ENCODE peak calls at places on chromosomes 7 and 10, in ten cellular contexts. P is cardiac fibroblast, S is progenitor cell of endocrine pancreas, J is body of pancreas, X is type B pancreatic cell, U is mucosa of descending colon, B is neural progenitor cell, T is ovary, D is cardiac muscle cell, C is lower leg skin. L is an unnamed sample.

GRCh38 chr7:1725199-1725701 is 55.2 kb downstream of the ELFN1 start:
- DNase-seq in P (peak), S (no peak), J (peak), X (no peak), U (peak), B (peak), T (no peak), D (peak), C (no peak), L (peak)

GRCh38 chr10:119479532-119479931 is 63.0 kb downstream of the RGS10 start:
- DNase-seq in P (no peak), S (no peak), J (no peak), X (no peak), U (no peak), B (peak), T (no peak), D (no peak), C (no peak), L (no peak)

GRCh38 chr7:2279873-2280272 is 34.4 kb downstream of the SNX8 start:
- DNase-seq in P (no peak), S (no peak), J (no peak), X (no peak), U (no peak), B (no peak), T (no peak), D (peak), C (no peak), L (no peak)

GRCh38 chr7:144256112-144256511 is 8.5 kb downstream of the OR2A7 start:
- DNase-seq in P (peak), S (no peak), J (no peak), X (no peak), U (no peak), B (peak), T (no peak), D (peak), C (no peak), L (peak)

GRCh38 chr10:104339469-104340098 is 1.3 kb upstream of the ITPRIP start:
- DNase-seq in P (peak), S (no peak), J (peak), X (no peak), U (no peak), B (no peak), T (peak), D (peak), C (peak), L (peak)

GRCh38 chr7:96800824-96801223 is 91.2 kb upstream of the SEM1 start:
- DNase-seq in P (no peak), S (no peak), J (no peak), X (no peak), U (no peak), B (no peak), T (no peak), D (no peak), C (no peak), L (no peak)

GRCh38 chr10:69663548-69663947 is 33.5 kb downstream of the FAM241B start:
- DNase-seq in P (no peak), S (no peak), J (no peak), X (no peak), U (no peak), B (peak), T (no peak), D (no peak), C (no peak), L (no peak)

GRCh38 chr10:659710-660141 is 29.7 kb downstream of the DIP2C start:
- DNase-seq in P (peak), S (no peak), J (no peak), X (peak), U (no peak), B (no peak), T (no peak), D (peak), C (no peak), L (peak)

GRCh38 chr7:94972296-94972695 is 64.9 kb downstream of the PPP1R9A start:
- DNase-seq in P (peak), S (no peak), J (peak), X (no peak), U (no peak), B (no peak), T (no peak), D (no peak), C (no peak), L (peak)

GRCh38 chr10:126387041-126387908 is 1.0 kb downstream of the ADAM12 start:
- DNase-seq in P (peak), S (peak), J (peak), X (peak), U (peak), B (peak), T (peak), D (peak), C (peak), L (peak)

GRCh38 chr10:87546971-87547413 is 42.3 kb downstream of the MINPP1 start:
- DNase-seq in P (peak), S (no peak), J (no peak), X (no peak), U (no peak), B (no peak), T (no peak), D (peak), C (no peak), L (peak)

GRCh38 chr7:43248961-43249807 is 136.7 kb downstream of the HECW1 start:
- DNase-seq in P (peak), S (no peak), J (no peak), X (no peak), U (peak), B (no peak), T (no peak), D (peak), C (no peak), L (peak)

GRCh38 chr7:97003262-97004236 is 1.8 kb upstream of the DLX6 start:
- DNase-seq in P (no peak), S (no peak), J (no peak), X (no peak), U (no peak), B (peak), T (no peak), D (no peak), C (no peak), L (no peak)

GRCh38 chr10:68543004-68543918 is 15.9 kb upstream of the SLC25A16 start:
- DNase-seq in P (peak), S (no peak), J (no peak), X (no peak), U (no peak), B (no peak), T (no peak), D (peak), C (no peak), L (peak)

GRCh38 chr7:1698221-1698620 is 28.1 kb downstream of the ELFN1 start:
- DNase-seq in P (no peak), S (no peak), J (no peak), X (peak), U (no peak), B (no peak), T (no peak), D (no peak), C (no peak), L (no peak)

GRCh38 chr7:82674319-82674718 is 230.7 kb upstream of the CACNA2D1 start:
- DNase-seq in P (peak), S (no peak), J (no peak), X (no peak), U (no peak), B (no peak), T (no peak), D (peak), C (no peak), L (no peak)

GRCh38 chr7:139695616-139696015 is 82.2 kb downstream of the HIPK2 start:
- DNase-seq in P (no peak), S (no peak), J (no peak), X (no peak), U (no peak), B (no peak), T (no peak), D (peak), C (no peak), L (peak)

GRCh38 chr10:48543445-48543844 is 61.4 kb downstream of the ARHGAP22 start:
- DNase-seq in P (no peak), S (no peak), J (no peak), X (no peak), U (no peak), B (no peak), T (no peak), D (no peak), C (no peak), L (no peak)

GRCh38 chr7:80634505-80634904 is 3.9 kb upstream of the CD36 start:
- DNase-seq in P (peak), S (no peak), J (no peak), X (no peak), U (no peak), B (no peak), T (no peak), D (peak), C (no peak), L (peak)

GRCh38 chr10:125482108-125482507 is 200.9 kb downstream of the TEX36 start:
- DNase-seq in P (no peak), S (no peak), J (no peak), X (no peak), U (no peak), B (no peak), T (no peak), D (no peak), C (no peak), L (no peak)

GRCh38 chr10:102795453-102796406 is 41.5 kb downstream of the CYP17A1 start:
- DNase-seq in P (no peak), S (no peak), J (no peak), X (no peak), U (no peak), B (no peak), T (peak), D (no peak), C (no peak), L (no peak)

GRCh38 chr7:2199528-2199927 is 33.2 kb downstream of the MAD1L1 start:
- DNase-seq in P (no peak), S (no peak), J (no peak), X (peak), U (no peak), B (no peak), T (no peak), D (no peak), C (no peak), L (no peak)

GRCh38 chr7:34430456-34430855 is 227.6 kb upstream of the NPSR1 start:
- DNase-seq in P (peak), S (no peak), J (no peak), X (no peak), U (no peak), B (peak), T (no peak), D (peak), C (no peak), L (peak)

GRCh38 chr7:108771853-108772252 is 202.2 kb downstream of the DNAJB9 start:
- DNase-seq in P (no peak), S (no peak), J (no peak), X (no peak), U (no peak), B (no peak), T (no peak), D (no peak), C (no peak), L (no peak)

GRCh38 chr10:128268015-128268722 is 141.9 kb upstream of the MKI67 start:
- DNase-seq in P (peak), S (peak), J (no peak), X (peak), U (no peak), B (peak), T (no peak), D (peak), C (no peak), L (peak)

GRCh38 chr10:49104323-49104722 is 11.0 kb downstream of the VSTM4 start:
- DNase-seq in P (no peak), S (no peak), J (no peak), X (peak), U (no peak), B (no peak), T (no peak), D (no peak), C (no peak), L (no peak)

GRCh38 chr7:100209493-100209892 is 10.3 kb upstream of the PVRIG start:
- DNase-seq in P (no peak), S (no peak), J (no peak), X (no peak), U (no peak), B (no peak), T (no peak), D (no peak), C (no peak), L (no peak)

GRCh38 chr10:68829494-68829893 is 2.2 kb downstream of the STOX1 start:
- DNase-seq in P (no peak), S (no peak), J (no peak), X (no peak), U (no peak), B (no peak), T (no peak), D (no peak), C (no peak), L (no peak)

GRCh38 chr10:122143238-122143841 is 127.8 kb upstream of the BTBD16 start:
- DNase-seq in P (no peak), S (no peak), J (no peak), X (no peak), U (no peak), B (no peak), T (no peak), D (no peak), C (no peak), L (no peak)

GRCh38 chr7:100091411-100092181 is 2.8 kb downstream of the COPS6 start:
- DNase-seq in P (no peak), S (no peak), J (no peak), X (no peak), U (no peak), B (peak), T (no peak), D (no peak), C (no peak), L (no peak)

GRCh38 chr10:86177483-86178155 is 189.0 kb downstream of the GRID1 start:
- DNase-seq in P (no peak), S (no peak), J (no peak), X (no peak), U (no peak), B (no peak), T (no peak), D (no peak), C (no peak), L (no peak)

GRCh38 chr10:86179961-86180360 is 186.6 kb downstream of the GRID1 start:
- DNase-seq in P (no peak), S (no peak), J (no peak), X (no peak), U (no peak), B (no peak), T (no peak), D (no peak), C (no peak), L (no peak)

GRCh38 chr10:86179143-86179505 is 187.5 kb downstream of the GRID1 start:
- DNase-seq in P (no peak), S (no peak), J (no peak), X (no peak), U (no peak), B (no peak), T (no peak), D (no peak), C (no peak), L (no peak)

GRCh38 chr10:86176850-86177249 is 189.7 kb downstream of the GRID1 start:
- DNase-seq in P (no peak), S (no peak), J (no peak), X (no peak), U (no peak), B (no peak), T (no peak), D (no peak), C (no peak), L (no peak)

DNA sequence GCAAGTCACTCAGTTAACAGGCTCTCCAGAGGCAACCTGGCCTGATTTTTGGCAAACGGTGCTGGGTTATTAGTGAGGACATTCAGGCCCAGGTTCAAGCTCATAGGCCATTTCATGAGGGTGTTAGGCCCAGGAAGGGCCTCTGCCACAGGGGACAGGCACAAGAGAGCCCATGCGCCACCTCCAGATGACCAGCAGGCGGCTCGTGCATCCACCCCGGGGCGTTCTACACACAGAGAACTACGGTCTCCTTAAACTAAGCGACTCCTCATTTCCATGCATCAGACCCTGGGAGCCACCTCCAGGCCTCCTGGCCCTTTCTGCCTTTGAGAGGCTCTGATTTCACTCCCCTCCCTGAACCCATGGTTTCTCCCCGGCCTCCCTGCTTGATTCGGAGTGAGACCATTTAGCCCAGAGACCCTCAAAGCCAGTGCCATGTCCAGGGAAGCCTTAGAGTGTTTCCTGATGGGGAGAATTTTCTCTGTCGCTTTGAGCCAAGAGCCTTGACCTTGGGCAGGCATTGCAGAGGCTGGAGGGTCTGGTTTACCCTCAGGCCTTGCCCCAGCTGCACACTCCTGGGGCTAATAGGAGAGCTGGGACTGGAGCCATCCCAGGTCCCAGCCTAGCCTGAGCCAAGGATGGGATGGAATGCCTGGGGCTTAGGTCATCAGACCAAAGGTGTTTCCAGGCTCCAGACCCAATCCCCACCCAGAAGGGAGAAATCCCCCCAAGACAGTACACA is 188.0 kb downstream of the GRID1 start:
- DNase-seq in P (no peak), S (peak), J (no peak), X (no peak), U (no peak), B (peak), T (no peak), D (peak), C (no peak), L (no peak)
- TF ChIP-seq CTCF in P (no peak), S (peak), J (no peak), X (peak), U (no peak), B (peak), T (no peak), D (peak), C (no peak), L (peak)

GRCh38 chr10:124447741-124448466 is 1.9 kb downstream of the NKX1-2 start:
- DNase-seq in P (no peak), S (peak), J (no peak), X (no peak), U (no peak), B (peak), T (no peak), D (no peak), C (no peak), L (no peak)

GRCh38 chr10:124446830-124447740 is 2.8 kb downstream of the NKX1-2 start:
- DNase-seq in P (no peak), S (no peak), J (no peak), X (no peak), U (no peak), B (no peak), T (no peak), D (no peak), C (no peak), L (no peak)

GRCh38 chr10:124450010-124450782 is at the start of gene NKX1-2:
- DNase-seq in P (no peak), S (no peak), J (no peak), X (no peak), U (no peak), B (peak), T (no peak), D (no peak), C (no peak), L (no peak)

GRCh38 chr10:124449170-124450009 is 445 bp downstream of the NKX1-2 start:
- DNase-seq in P (peak), S (no peak), J (no peak), X (no peak), U (no peak), B (peak), T (no peak), D (no peak), C (no peak), L (no peak)

GRCh38 chr10:124448696-124449169 is 1.1 kb downstream of the NKX1-2 start:
- DNase-seq in P (no peak), S (no peak), J (no peak), X (no peak), U (no peak), B (peak), T (no peak), D (no peak), C (no peak), L (no peak)
- TF ChIP-seq CTCF in P (no peak), S (peak), J (no peak), X (peak), U (no peak), B (peak), T (no peak), D (peak), C (no peak), L (no peak)

DNA sequence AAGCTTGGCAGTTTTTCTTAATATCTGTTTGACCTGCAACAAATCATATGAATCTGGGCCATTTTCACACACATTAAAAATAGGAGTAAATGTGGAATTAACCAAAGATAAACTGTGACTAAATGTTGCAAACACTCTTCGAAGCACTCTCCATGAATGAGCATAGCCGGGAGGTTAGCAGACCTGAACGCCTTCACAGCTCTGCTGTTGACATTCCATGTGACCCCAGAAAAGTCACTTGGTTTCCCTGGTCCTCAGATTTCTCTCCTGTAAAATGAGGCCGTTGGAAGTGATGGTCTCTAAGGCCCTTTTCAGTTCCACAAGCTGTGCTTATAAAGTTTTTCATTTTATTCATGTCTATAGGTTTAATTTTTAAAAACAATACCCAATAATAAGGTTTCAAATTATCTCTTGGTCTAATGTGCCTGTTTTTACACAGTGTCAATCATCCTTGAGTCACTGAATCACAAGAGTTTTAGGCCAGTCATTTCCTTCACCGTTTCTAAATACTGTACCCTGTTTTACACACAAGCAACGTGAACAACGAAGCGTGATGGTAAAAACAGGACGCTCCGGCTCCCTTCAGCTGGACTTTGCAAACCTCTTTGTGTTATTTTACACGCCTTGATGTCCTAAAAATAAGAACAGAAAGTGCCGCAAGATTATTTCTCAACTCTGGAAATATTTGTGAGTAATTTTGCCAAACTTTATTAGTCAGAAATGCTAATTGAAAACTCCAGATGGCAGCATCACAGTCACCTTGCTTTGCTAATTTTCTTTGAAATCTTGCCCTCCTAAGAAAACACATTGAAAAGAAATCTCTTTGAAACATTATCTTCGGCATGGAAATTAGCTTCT is 38.6 kb upstream of the MET start:
- DNase-seq in P (peak), S (no peak), J (no peak), X (no peak), U (no peak), B (no peak), T (no peak), D (peak), C (peak), L (peak)
- TF ChIP-seq CTCF in P (no peak), S (no peak), J (no peak), X (no peak), U (no peak), B (no peak), T (no peak), D (peak), C (no peak), L (peak)

GRCh38 chr10:71545001-71545400 is 148.3 kb downstream of the CDH23 start:
- DNase-seq in P (no peak), S (no peak), J (no peak), X (no peak), U (no peak), B (peak), T (no peak), D (no peak), C (no peak), L (no peak)

GRCh38 chr10:71547841-71548493 is 151.2 kb downstream of the CDH23 start:
- DNase-seq in P (peak), S (no peak), J (no peak), X (no peak), U (no peak), B (peak), T (peak), D (peak), C (no peak), L (peak)

GRCh38 chr10:71546220-71546619 is 149.5 kb downstream of the CDH23 start:
- DNase-seq in P (no peak), S (no peak), J (no peak), X (no peak), U (no peak), B (no peak), T (no peak), D (no peak), C (no peak), L (no peak)

GRCh38 chr10:71547290-71547689 is 150.6 kb downstream of the CDH23 start:
- DNase-seq in P (no peak), S (no peak), J (no peak), X (no peak), U (no peak), B (no peak), T (no peak), D (no peak), C (no peak), L (no peak)

GRCh38 chr10:71548494-71548846 is 151.8 kb downstream of the CDH23 start:
- DNase-seq in P (peak), S (no peak), J (no peak), X (no peak), U (no peak), B (peak), T (no peak), D (peak), C (no peak), L (peak)
- TF ChIP-seq CTCF in P (peak), S (peak), J (no peak), X (peak), U (no peak), B (peak), T (no peak), D (peak), C (no peak), L (peak)

GRCh38 chr10:29634764-29635625 is at the start of gene SVIL:
- DNase-seq in P (peak), S (no peak), J (no peak), X (no peak), U (peak), B (peak), T (peak), D (peak), C (peak), L (peak)
- TF ChIP-seq CTCF in P (no peak), S (no peak), J (no peak), X (peak), U (no peak), B (no peak), T (no peak), D (no peak), C (no peak), L (no peak)